ENCODE peak calls at places on chromosomes 3 and 15, in ten cellular contexts. One of them, this sample, is unnamed.

GRCh38 chr3:4504340-4505261 is 11.5 kb downstream of the ITPR1 start:
- DNase-seq in epithelial cell of proximal tubule: no peak
- DNase-seq in NCI-H1694: no peak
- DNase-seq in naive thymus-derived CD8-positive, alpha-beta T cell: peak; percentile 76
- DNase-seq in kidney epithelial cell: no peak
- DNase-seq in activated CD4-positive, alpha-beta T cell treated with anti-CD3 and anti-CD28 coated beads, Interleukin-2, amount 50 U/mL, for 1 hour: peak; percentile 23
- DNase-seq in stimulated activated CD4-positive, alpha-beta T cell treated with anti-CD3 and anti-CD28 coated beads, Interleukin-2, amount 100 ng/mL, for 48 hours: peak; percentile 13
- DNase-seq in NCI-H1092 treated with DMSO at 0.1 percent for 48 hours: no peak
- DNase-seq in AG09309: no peak
- DNase-seq in RWPE1: peak; percentile 3
- DNase-seq in this sample: no peak

GRCh38 chr3:64815195-64815627 is 127.4 kb upstream of the ADAMTS9 start:
- DNase-seq in NCI-H1694: no peak
- DNase-seq in activated CD4-positive, alpha-beta T cell treated with anti-CD3 and anti-CD28 coated beads, Interleukin-2, amount 50 U/mL, for 1 hour: no peak
- DNase-seq in NCI-H1092 treated with DMSO at 0.1 percent for 48 hours: no peak
- DNase-seq in stimulated activated CD4-positive, alpha-beta T cell treated with anti-CD3 and anti-CD28 coated beads, Interleukin-2, amount 100 ng/mL, for 48 hours: no peak
- DNase-seq in naive thymus-derived CD8-positive, alpha-beta T cell: no peak
- DNase-seq in kidney epithelial cell: no peak
- DNase-seq in RWPE1: no peak
- DNase-seq in AG09309: no peak
- DNase-seq in epithelial cell of proximal tubule: peak; percentile 41
- DNase-seq in this sample: no peak

GRCh38 chr3:146581080-146581601 is 24.0 kb downstream of the PLSCR5 start:
- DNase-seq in stimulated activated CD4-positive, alpha-beta T cell treated with anti-CD3 and anti-CD28 coated beads, Interleukin-2, amount 100 ng/mL, for 48 hours: no peak
- DNase-seq in RWPE1: no peak
- DNase-seq in epithelial cell of proximal tubule: no peak
- DNase-seq in kidney epithelial cell: no peak
- DNase-seq in NCI-H1092 treated with DMSO at 0.1 percent for 48 hours: no peak
- DNase-seq in AG09309: no peak
- DNase-seq in NCI-H1694: no peak
- DNase-seq in activated CD4-positive, alpha-beta T cell treated with anti-CD3 and anti-CD28 coated beads, Interleukin-2, amount 50 U/mL, for 1 hour: no peak
- DNase-seq in naive thymus-derived CD8-positive, alpha-beta T cell: no peak
- DNase-seq in this sample: no peak

GRCh38 chr3:36893137-36893557 is 51.7 kb downstream of the TRANK1 start:
- DNase-seq in naive thymus-derived CD8-positive, alpha-beta T cell: no peak
- DNase-seq in epithelial cell of proximal tubule: no peak
- DNase-seq in kidney epithelial cell: peak; percentile 38
- DNase-seq in NCI-H1694: no peak
- DNase-seq in RWPE1: no peak
- DNase-seq in activated CD4-positive, alpha-beta T cell treated with anti-CD3 and anti-CD28 coated beads, Interleukin-2, amount 50 U/mL, for 1 hour: no peak
- DNase-seq in NCI-H1092 treated with DMSO at 0.1 percent for 48 hours: no peak
- DNase-seq in stimulated activated CD4-positive, alpha-beta T cell treated with anti-CD3 and anti-CD28 coated beads, Interleukin-2, amount 100 ng/mL, for 48 hours: no peak
- DNase-seq in AG09309: peak; percentile 47
- DNase-seq in this sample: no peak

GRCh38 chr15:29045717-29046116 is 159.9 kb downstream of the APBA2 start:
- DNase-seq in NCI-H1694: no peak
- DNase-seq in RWPE1: peak; percentile 8
- DNase-seq in kidney epithelial cell: peak; percentile 26
- DNase-seq in epithelial cell of proximal tubule: no peak
- DNase-seq in AG09309: no peak
- DNase-seq in NCI-H1092 treated with DMSO at 0.1 percent for 48 hours: no peak
- DNase-seq in activated CD4-positive, alpha-beta T cell treated with anti-CD3 and anti-CD28 coated beads, Interleukin-2, amount 50 U/mL, for 1 hour: no peak
- DNase-seq in stimulated activated CD4-positive, alpha-beta T cell treated with anti-CD3 and anti-CD28 coated beads, Interleukin-2, amount 100 ng/mL, for 48 hours: no peak
- DNase-seq in naive thymus-derived CD8-positive, alpha-beta T cell: no peak
- DNase-seq in this sample: no peak

GRCh38 chr15:50685191-50685975 is 1.2 kb downstream of the TRPM7 start:
- DNase-seq in naive thymus-derived CD8-positive, alpha-beta T cell: no peak
- DNase-seq in NCI-H1694: no peak
- DNase-seq in activated CD4-positive, alpha-beta T cell treated with anti-CD3 and anti-CD28 coated beads, Interleukin-2, amount 50 U/mL, for 1 hour: no peak
- DNase-seq in AG09309: no peak
- DNase-seq in stimulated activated CD4-positive, alpha-beta T cell treated with anti-CD3 and anti-CD28 coated beads, Interleukin-2, amount 100 ng/mL, for 48 hours: no peak
- DNase-seq in RWPE1: no peak
- DNase-seq in NCI-H1092 treated with DMSO at 0.1 percent for 48 hours: no peak
- DNase-seq in kidney epithelial cell: no peak
- DNase-seq in epithelial cell of proximal tubule: no peak
- DNase-seq in this sample: no peak

GRCh38 chr3:10600159-10601125 is 95.1 kb upstream of the ATP2B2 start:
- DNase-seq in kidney epithelial cell: no peak
- DNase-seq in epithelial cell of proximal tubule: no peak
- DNase-seq in naive thymus-derived CD8-positive, alpha-beta T cell: no peak
- DNase-seq in NCI-H1092 treated with DMSO at 0.1 percent for 48 hours: no peak
- DNase-seq in activated CD4-positive, alpha-beta T cell treated with anti-CD3 and anti-CD28 coated beads, Interleukin-2, amount 50 U/mL, for 1 hour: no peak
- DNase-seq in stimulated activated CD4-positive, alpha-beta T cell treated with anti-CD3 and anti-CD28 coated beads, Interleukin-2, amount 100 ng/mL, for 48 hours: no peak
- DNase-seq in NCI-H1694: no peak
- DNase-seq in RWPE1: no peak
- DNase-seq in AG09309: no peak
- DNase-seq in this sample: no peak

GRCh38 chr3:40534283-40534682 is 9.5 kb downstream of the ZNF621 start:
- DNase-seq in activated CD4-positive, alpha-beta T cell treated with anti-CD3 and anti-CD28 coated beads, Interleukin-2, amount 50 U/mL, for 1 hour: no peak
- DNase-seq in naive thymus-derived CD8-positive, alpha-beta T cell: no peak
- DNase-seq in AG09309: no peak
- DNase-seq in epithelial cell of proximal tubule: no peak
- DNase-seq in kidney epithelial cell: no peak
- DNase-seq in NCI-H1694: no peak
- DNase-seq in NCI-H1092 treated with DMSO at 0.1 percent for 48 hours: no peak
- DNase-seq in stimulated activated CD4-positive, alpha-beta T cell treated with anti-CD3 and anti-CD28 coated beads, Interleukin-2, amount 100 ng/mL, for 48 hours: no peak
- DNase-seq in RWPE1: no peak
- DNase-seq in this sample: no peak

GRCh38 chr3:39183231-39184080 is 8.9 kb downstream of the XIRP1 start:
- DNase-seq in naive thymus-derived CD8-positive, alpha-beta T cell: no peak
- DNase-seq in NCI-H1694: no peak
- DNase-seq in epithelial cell of proximal tubule: no peak
- DNase-seq in RWPE1: no peak
- DNase-seq in kidney epithelial cell: no peak
- DNase-seq in NCI-H1092 treated with DMSO at 0.1 percent for 48 hours: no peak
- DNase-seq in AG09309: no peak
- DNase-seq in activated CD4-positive, alpha-beta T cell treated with anti-CD3 and anti-CD28 coated beads, Interleukin-2, amount 50 U/mL, for 1 hour: no peak
- DNase-seq in stimulated activated CD4-positive, alpha-beta T cell treated with anti-CD3 and anti-CD28 coated beads, Interleukin-2, amount 100 ng/mL, for 48 hours: no peak
- DNase-seq in this sample: no peak

GRCh38 chr15:101444015-101444414 is 45.5 kb downstream of the PCSK6 start:
- DNase-seq in stimulated activated CD4-positive, alpha-beta T cell treated with anti-CD3 and anti-CD28 coated beads, Interleukin-2, amount 100 ng/mL, for 48 hours: no peak
- DNase-seq in activated CD4-positive, alpha-beta T cell treated with anti-CD3 and anti-CD28 coated beads, Interleukin-2, amount 50 U/mL, for 1 hour: no peak
- DNase-seq in NCI-H1092 treated with DMSO at 0.1 percent for 48 hours: no peak
- DNase-seq in kidney epithelial cell: no peak
- DNase-seq in RWPE1: no peak
- DNase-seq in NCI-H1694: no peak
- DNase-seq in naive thymus-derived CD8-positive, alpha-beta T cell: no peak
- DNase-seq in AG09309: no peak
- DNase-seq in epithelial cell of proximal tubule: no peak
- DNase-seq in this sample: no peak

GRCh38 chr3:13707456-13707855 is 158.5 kb downstream of the FBLN2 start:
- DNase-seq in stimulated activated CD4-positive, alpha-beta T cell treated with anti-CD3 and anti-CD28 coated beads, Interleukin-2, amount 100 ng/mL, for 48 hours: no peak
- DNase-seq in activated CD4-positive, alpha-beta T cell treated with anti-CD3 and anti-CD28 coated beads, Interleukin-2, amount 50 U/mL, for 1 hour: no peak
- DNase-seq in NCI-H1694: no peak
- DNase-seq in kidney epithelial cell: no peak
- DNase-seq in NCI-H1092 treated with DMSO at 0.1 percent for 48 hours: no peak
- DNase-seq in AG09309: no peak
- DNase-seq in epithelial cell of proximal tubule: no peak
- DNase-seq in naive thymus-derived CD8-positive, alpha-beta T cell: peak; percentile 30
- DNase-seq in RWPE1: no peak
- DNase-seq in this sample: no peak

GRCh38 chr3:60133269-60133877 is 1083.5 kb upstream of the CFAP20DC start:
- DNase-seq in NCI-H1092 treated with DMSO at 0.1 percent for 48 hours: no peak
- DNase-seq in RWPE1: no peak
- DNase-seq in kidney epithelial cell: no peak
- DNase-seq in AG09309: no peak
- DNase-seq in epithelial cell of proximal tubule: no peak
- DNase-seq in NCI-H1694: no peak
- DNase-seq in naive thymus-derived CD8-positive, alpha-beta T cell: no peak
- DNase-seq in stimulated activated CD4-positive, alpha-beta T cell treated with anti-CD3 and anti-CD28 coated beads, Interleukin-2, amount 100 ng/mL, for 48 hours: no peak
- DNase-seq in activated CD4-positive, alpha-beta T cell treated with anti-CD3 and anti-CD28 coated beads, Interleukin-2, amount 50 U/mL, for 1 hour: no peak
- DNase-seq in this sample: no peak

GRCh38 chr3:149382091-149382467 is 4.6 kb upstream of the TM4SF1 start:
- DNase-seq in AG09309: peak; percentile 72
- DNase-seq in RWPE1: no peak
- DNase-seq in stimulated activated CD4-positive, alpha-beta T cell treated with anti-CD3 and anti-CD28 coated beads, Interleukin-2, amount 100 ng/mL, for 48 hours: no peak
- DNase-seq in NCI-H1694: no peak
- DNase-seq in epithelial cell of proximal tubule: no peak
- DNase-seq in naive thymus-derived CD8-positive, alpha-beta T cell: no peak
- DNase-seq in kidney epithelial cell: no peak
- DNase-seq in activated CD4-positive, alpha-beta T cell treated with anti-CD3 and anti-CD28 coated beads, Interleukin-2, amount 50 U/mL, for 1 hour: no peak
- DNase-seq in NCI-H1092 treated with DMSO at 0.1 percent for 48 hours: no peak
- DNase-seq in this sample: no peak

GRCh38 chr3:81643721-81644120 is 117.7 kb downstream of the GBE1 start:
- DNase-seq in NCI-H1092 treated with DMSO at 0.1 percent for 48 hours: peak; percentile 48
- DNase-seq in RWPE1: peak; percentile 1
- DNase-seq in activated CD4-positive, alpha-beta T cell treated with anti-CD3 and anti-CD28 coated beads, Interleukin-2, amount 50 U/mL, for 1 hour: no peak
- DNase-seq in kidney epithelial cell: no peak
- DNase-seq in stimulated activated CD4-positive, alpha-beta T cell treated with anti-CD3 and anti-CD28 coated beads, Interleukin-2, amount 100 ng/mL, for 48 hours: no peak
- DNase-seq in NCI-H1694: no peak
- DNase-seq in naive thymus-derived CD8-positive, alpha-beta T cell: no peak
- DNase-seq in epithelial cell of proximal tubule: no peak
- DNase-seq in AG09309: peak; percentile 1
- DNase-seq in this sample: peak; percentile 4

GRCh38 chr3:188055388-188055787 is 98.6 kb upstream of the LPP start:
- DNase-seq in NCI-H1694: no peak
- DNase-seq in naive thymus-derived CD8-positive, alpha-beta T cell: no peak
- DNase-seq in stimulated activated CD4-positive, alpha-beta T cell treated with anti-CD3 and anti-CD28 coated beads, Interleukin-2, amount 100 ng/mL, for 48 hours: no peak
- DNase-seq in kidney epithelial cell: no peak
- DNase-seq in RWPE1: no peak
- DNase-seq in epithelial cell of proximal tubule: no peak
- DNase-seq in AG09309: no peak
- DNase-seq in activated CD4-positive, alpha-beta T cell treated with anti-CD3 and anti-CD28 coated beads, Interleukin-2, amount 50 U/mL, for 1 hour: no peak
- DNase-seq in NCI-H1092 treated with DMSO at 0.1 percent for 48 hours: no peak
- DNase-seq in this sample: no peak

GRCh38 chr3:55434789-55435188 is 52.3 kb downstream of the WNT5A start:
- DNase-seq in NCI-H1694: no peak
- DNase-seq in stimulated activated CD4-positive, alpha-beta T cell treated with anti-CD3 and anti-CD28 coated beads, Interleukin-2, amount 100 ng/mL, for 48 hours: peak; percentile 4
- DNase-seq in naive thymus-derived CD8-positive, alpha-beta T cell: no peak
- DNase-seq in RWPE1: no peak
- DNase-seq in kidney epithelial cell: no peak
- DNase-seq in AG09309: no peak
- DNase-seq in NCI-H1092 treated with DMSO at 0.1 percent for 48 hours: no peak
- DNase-seq in activated CD4-positive, alpha-beta T cell treated with anti-CD3 and anti-CD28 coated beads, Interleukin-2, amount 50 U/mL, for 1 hour: no peak
- DNase-seq in epithelial cell of proximal tubule: no peak
- DNase-seq in this sample: no peak

GRCh38 chr3:31653464-31653863 is 120.7 kb downstream of the STT3B start:
- DNase-seq in NCI-H1694: no peak
- DNase-seq in NCI-H1092 treated with DMSO at 0.1 percent for 48 hours: no peak
- DNase-seq in activated CD4-positive, alpha-beta T cell treated with anti-CD3 and anti-CD28 coated beads, Interleukin-2, amount 50 U/mL, for 1 hour: no peak
- DNase-seq in naive thymus-derived CD8-positive, alpha-beta T cell: no peak
- DNase-seq in epithelial cell of proximal tubule: no peak
- DNase-seq in RWPE1: no peak
- DNase-seq in kidney epithelial cell: no peak
- DNase-seq in AG09309: no peak
- DNase-seq in stimulated activated CD4-positive, alpha-beta T cell treated with anti-CD3 and anti-CD28 coated beads, Interleukin-2, amount 100 ng/mL, for 48 hours: no peak
- DNase-seq in this sample: no peak

GRCh38 chr15:80730931-80731330 is 35.8 kb downstream of the ABHD17C start:
- DNase-seq in AG09309: no peak
- DNase-seq in epithelial cell of proximal tubule: no peak
- DNase-seq in NCI-H1092 treated with DMSO at 0.1 percent for 48 hours: no peak
- DNase-seq in NCI-H1694: no peak
- DNase-seq in activated CD4-positive, alpha-beta T cell treated with anti-CD3 and anti-CD28 coated beads, Interleukin-2, amount 50 U/mL, for 1 hour: no peak
- DNase-seq in stimulated activated CD4-positive, alpha-beta T cell treated with anti-CD3 and anti-CD28 coated beads, Interleukin-2, amount 100 ng/mL, for 48 hours: no peak
- DNase-seq in kidney epithelial cell: no peak
- DNase-seq in naive thymus-derived CD8-positive, alpha-beta T cell: no peak
- DNase-seq in RWPE1: no peak
- DNase-seq in this sample: no peak

GRCh38 chr15:72487070-72487797 is 13.1 kb downstream of the ARIH1 start:
- DNase-seq in NCI-H1694: no peak
- DNase-seq in NCI-H1092 treated with DMSO at 0.1 percent for 48 hours: no peak
- DNase-seq in naive thymus-derived CD8-positive, alpha-beta T cell: no peak
- DNase-seq in activated CD4-positive, alpha-beta T cell treated with anti-CD3 and anti-CD28 coated beads, Interleukin-2, amount 50 U/mL, for 1 hour: no peak
- DNase-seq in kidney epithelial cell: no peak
- DNase-seq in stimulated activated CD4-positive, alpha-beta T cell treated with anti-CD3 and anti-CD28 coated beads, Interleukin-2, amount 100 ng/mL, for 48 hours: no peak
- DNase-seq in epithelial cell of proximal tubule: no peak
- DNase-seq in AG09309: no peak
- DNase-seq in RWPE1: no peak
- DNase-seq in this sample: no peak

GRCh38 chr15:70127797-70128756 is 30.4 kb upstream of the TLE3 start:
- DNase-seq in kidney epithelial cell: no peak
- DNase-seq in activated CD4-positive, alpha-beta T cell treated with anti-CD3 and anti-CD28 coated beads, Interleukin-2, amount 50 U/mL, for 1 hour: no peak
- DNase-seq in AG09309: no peak
- DNase-seq in NCI-H1092 treated with DMSO at 0.1 percent for 48 hours: no peak
- DNase-seq in NCI-H1694: no peak
- DNase-seq in RWPE1: no peak
- DNase-seq in naive thymus-derived CD8-positive, alpha-beta T cell: no peak
- DNase-seq in epithelial cell of proximal tubule: no peak
- DNase-seq in stimulated activated CD4-positive, alpha-beta T cell treated with anti-CD3 and anti-CD28 coated beads, Interleukin-2, amount 100 ng/mL, for 48 hours: no peak
- DNase-seq in this sample: no peak

GRCh38 chr3:194023501-194024280 is 112.3 kb upstream of the HES1 start:
- DNase-seq in activated CD4-positive, alpha-beta T cell treated with anti-CD3 and anti-CD28 coated beads, Interleukin-2, amount 50 U/mL, for 1 hour: no peak
- DNase-seq in stimulated activated CD4-positive, alpha-beta T cell treated with anti-CD3 and anti-CD28 coated beads, Interleukin-2, amount 100 ng/mL, for 48 hours: no peak
- DNase-seq in kidney epithelial cell: no peak
- DNase-seq in epithelial cell of proximal tubule: no peak
- DNase-seq in naive thymus-derived CD8-positive, alpha-beta T cell: no peak
- DNase-seq in NCI-H1694: peak; percentile 95
- DNase-seq in RWPE1: no peak
- DNase-seq in NCI-H1092 treated with DMSO at 0.1 percent for 48 hours: peak; percentile 71
- DNase-seq in AG09309: no peak
- DNase-seq in this sample: peak; percentile 5

GRCh38 chr3:4884901-4885300 is 94.3 kb upstream of the BHLHE40 start:
- DNase-seq in epithelial cell of proximal tubule: no peak
- DNase-seq in AG09309: no peak
- DNase-seq in stimulated activated CD4-positive, alpha-beta T cell treated with anti-CD3 and anti-CD28 coated beads, Interleukin-2, amount 100 ng/mL, for 48 hours: no peak
- DNase-seq in RWPE1: no peak
- DNase-seq in naive thymus-derived CD8-positive, alpha-beta T cell: no peak
- DNase-seq in activated CD4-positive, alpha-beta T cell treated with anti-CD3 and anti-CD28 coated beads, Interleukin-2, amount 50 U/mL, for 1 hour: no peak
- DNase-seq in NCI-H1092 treated with DMSO at 0.1 percent for 48 hours: no peak
- DNase-seq in kidney epithelial cell: no peak
- DNase-seq in NCI-H1694: no peak
- DNase-seq in this sample: no peak

GRCh38 chr15:40821195-40821594 is 7.3 kb downstream of the PPP1R14D start:
- DNase-seq in NCI-H1694: no peak
- DNase-seq in activated CD4-positive, alpha-beta T cell treated with anti-CD3 and anti-CD28 coated beads, Interleukin-2, amount 50 U/mL, for 1 hour: no peak
- DNase-seq in epithelial cell of proximal tubule: no peak
- DNase-seq in NCI-H1092 treated with DMSO at 0.1 percent for 48 hours: no peak
- DNase-seq in kidney epithelial cell: no peak
- DNase-seq in stimulated activated CD4-positive, alpha-beta T cell treated with anti-CD3 and anti-CD28 coated beads, Interleukin-2, amount 100 ng/mL, for 48 hours: no peak
- DNase-seq in AG09309: no peak
- DNase-seq in RWPE1: no peak
- DNase-seq in naive thymus-derived CD8-positive, alpha-beta T cell: no peak
- DNase-seq in this sample: no peak

GRCh38 chr3:34237946-34238345 is 439.5 kb downstream of the PDCD6IP start:
- DNase-seq in NCI-H1694: no peak
- DNase-seq in epithelial cell of proximal tubule: no peak
- DNase-seq in NCI-H1092 treated with DMSO at 0.1 percent for 48 hours: no peak
- DNase-seq in RWPE1: no peak
- DNase-seq in activated CD4-positive, alpha-beta T cell treated with anti-CD3 and anti-CD28 coated beads, Interleukin-2, amount 50 U/mL, for 1 hour: no peak
- DNase-seq in kidney epithelial cell: no peak
- DNase-seq in stimulated activated CD4-positive, alpha-beta T cell treated with anti-CD3 and anti-CD28 coated beads, Interleukin-2, amount 100 ng/mL, for 48 hours: no peak
- DNase-seq in AG09309: no peak
- DNase-seq in naive thymus-derived CD8-positive, alpha-beta T cell: no peak
- DNase-seq in this sample: no peak

GRCh38 chr3:144162042-144162441 is 190.4 kb downstream of the DIPK2A start:
- DNase-seq in AG09309: peak; percentile 28
- DNase-seq in naive thymus-derived CD8-positive, alpha-beta T cell: no peak
- DNase-seq in stimulated activated CD4-positive, alpha-beta T cell treated with anti-CD3 and anti-CD28 coated beads, Interleukin-2, amount 100 ng/mL, for 48 hours: no peak
- DNase-seq in NCI-H1694: no peak
- DNase-seq in activated CD4-positive, alpha-beta T cell treated with anti-CD3 and anti-CD28 coated beads, Interleukin-2, amount 50 U/mL, for 1 hour: no peak
- DNase-seq in kidney epithelial cell: no peak
- DNase-seq in epithelial cell of proximal tubule: no peak
- DNase-seq in NCI-H1092 treated with DMSO at 0.1 percent for 48 hours: no peak
- DNase-seq in RWPE1: peak; percentile 16
- DNase-seq in this sample: peak; percentile 18